ENCODE peak calls at places on chromosomes 4 and X, in six cellular contexts. U is endodermal cell, I is omental fat pad, D is gastrocnemius medialis, L is AG09319, K is progenitor cell of endocrine pancreas. Y is an unnamed sample.

GRCh38 chr4:1237981-1238675 is 10.8 kb downstream of the CTBP1 start:
- DNase-seq in U (no peak), I (no peak), D (peak), L (no peak), K (no peak), Y (no peak)

GRCh38 chr4:53629296-53629695 is 38.0 kb upstream of the LNX1 start:
- DNase-seq in U (no peak), I (no peak), D (peak), L (no peak), K (no peak), Y (no peak)

GRCh38 chrX:110135618-110136017 is 132.7 kb downstream of the TMEM164 start:
- DNase-seq in U (no peak), I (no peak), D (no peak), L (no peak), K (no peak), Y (no peak)

GRCh38 chr4:54006755-54007154 is 57.6 kb downstream of the CHIC2 start:
- DNase-seq in U (no peak), I (no peak), D (no peak), L (no peak), K (no peak), Y (no peak)

GRCh38 chr4:172648471-172648870 is 520.1 kb upstream of the GALNT7 start:
- DNase-seq in U (no peak), I (no peak), D (no peak), L (no peak), K (no peak), Y (no peak)

GRCh38 chr4:25792200-25792791 is 70.5 kb downstream of the SEL1L3 start:
- DNase-seq in U (peak), I (no peak), D (no peak), L (no peak), K (no peak), Y (no peak)

GRCh38 chr4:97507587-97508245 is 635.6 kb downstream of the STPG2 start:
- DNase-seq in U (no peak), I (no peak), D (no peak), L (no peak), K (no peak), Y (no peak)

GRCh38 chr4:138572007-138572406 is 329.9 kb upstream of the SLC7A11 start:
- DNase-seq in U (no peak), I (no peak), D (no peak), L (no peak), K (no peak), Y (no peak)

GRCh38 chr4:82706349-82707000 is 92.1 kb downstream of the SCD5 start:
- DNase-seq in U (peak), I (no peak), D (peak), L (no peak), K (no peak), Y (no peak)

GRCh38 chrX:65598559-65599147 is 64.1 kb upstream of the LAS1L start:
- DNase-seq in U (no peak), I (no peak), D (no peak), L (no peak), K (no peak), Y (no peak)

GRCh38 chrX:107467271-107467670 is 17.8 kb downstream of the FRMPD3 start:
- DNase-seq in U (peak), I (no peak), D (no peak), L (no peak), K (no peak), Y (no peak)

GRCh38 chr4:125140966-125141495 is 173.7 kb upstream of the FAT4 start:
- DNase-seq in U (no peak), I (no peak), D (no peak), L (no peak), K (no peak), Y (no peak)

GRCh38 chrX:50877310-50877709 is 33.2 kb upstream of the BMP15 start:
- DNase-seq in U (no peak), I (no peak), D (no peak), L (no peak), K (no peak), Y (no peak)

GRCh38 chr4:127335732-127336131 is 297.0 kb upstream of the INTU start:
- DNase-seq in U (no peak), I (no peak), D (no peak), L (no peak), K (no peak), Y (no peak)

GRCh38 chr4:114773341-114773740 is 174.7 kb downstream of the UGT8 start:
- DNase-seq in U (no peak), I (no peak), D (no peak), L (no peak), K (no peak), Y (no peak)

GRCh38 chrX:108199691-108200090 is 108.1 kb downstream of the ATG4A start:
- DNase-seq in U (peak), I (no peak), D (no peak), L (no peak), K (no peak), Y (no peak)

GRCh38 chr4:83851261-83852084 is 315.6 kb downstream of the GPAT3 start:
- DNase-seq in U (peak), I (no peak), D (no peak), L (no peak), K (no peak), Y (no peak)

GRCh38 chr4:74085669-74086068 is 13.3 kb downstream of the CXCL2 start:
- DNase-seq in U (no peak), I (no peak), D (no peak), L (no peak), K (no peak), Y (no peak)

GRCh38 chrX:21996872-21997271 is 35.3 kb upstream of the PHEX start:
- DNase-seq in U (no peak), I (no peak), D (peak), L (no peak), K (no peak), Y (no peak)

GRCh38 chr4:87007345-87008181 is 72.8 kb downstream of the AFF1 start:
- DNase-seq in U (peak), I (peak), D (peak), L (no peak), K (no peak), Y (no peak)

GRCh38 chrX:9940397-9940796 is 26.8 kb upstream of the CLDN34 start:
- DNase-seq in U (no peak), I (no peak), D (no peak), L (no peak), K (no peak), Y (no peak)

GRCh38 chr4:44493924-44494323 is 45.3 kb upstream of the KCTD8 start:
- DNase-seq in U (peak), I (no peak), D (no peak), L (no peak), K (no peak), Y (no peak)

GRCh38 chrX:101265869-101266428 is 25.2 kb downstream of the TAF7L start:
- DNase-seq in U (no peak), I (no peak), D (no peak), L (no peak), K (no peak), Y (no peak)

GRCh38 chr4:71415491-71415890 is 76.7 kb downstream of the SLC4A4 start:
- DNase-seq in U (no peak), I (no peak), D (no peak), L (no peak), K (no peak), Y (no peak)

GRCh38 chr4:169098054-169098896 is 88.2 kb upstream of the CBR4 start:
- DNase-seq in U (peak), I (no peak), D (no peak), L (no peak), K (no peak), Y (no peak)

GRCh38 chr4:24850669-24851068 is 55.3 kb downstream of the SOD3 start:
- DNase-seq in U (no peak), I (no peak), D (peak), L (peak), K (no peak), Y (no peak)

DNA sequence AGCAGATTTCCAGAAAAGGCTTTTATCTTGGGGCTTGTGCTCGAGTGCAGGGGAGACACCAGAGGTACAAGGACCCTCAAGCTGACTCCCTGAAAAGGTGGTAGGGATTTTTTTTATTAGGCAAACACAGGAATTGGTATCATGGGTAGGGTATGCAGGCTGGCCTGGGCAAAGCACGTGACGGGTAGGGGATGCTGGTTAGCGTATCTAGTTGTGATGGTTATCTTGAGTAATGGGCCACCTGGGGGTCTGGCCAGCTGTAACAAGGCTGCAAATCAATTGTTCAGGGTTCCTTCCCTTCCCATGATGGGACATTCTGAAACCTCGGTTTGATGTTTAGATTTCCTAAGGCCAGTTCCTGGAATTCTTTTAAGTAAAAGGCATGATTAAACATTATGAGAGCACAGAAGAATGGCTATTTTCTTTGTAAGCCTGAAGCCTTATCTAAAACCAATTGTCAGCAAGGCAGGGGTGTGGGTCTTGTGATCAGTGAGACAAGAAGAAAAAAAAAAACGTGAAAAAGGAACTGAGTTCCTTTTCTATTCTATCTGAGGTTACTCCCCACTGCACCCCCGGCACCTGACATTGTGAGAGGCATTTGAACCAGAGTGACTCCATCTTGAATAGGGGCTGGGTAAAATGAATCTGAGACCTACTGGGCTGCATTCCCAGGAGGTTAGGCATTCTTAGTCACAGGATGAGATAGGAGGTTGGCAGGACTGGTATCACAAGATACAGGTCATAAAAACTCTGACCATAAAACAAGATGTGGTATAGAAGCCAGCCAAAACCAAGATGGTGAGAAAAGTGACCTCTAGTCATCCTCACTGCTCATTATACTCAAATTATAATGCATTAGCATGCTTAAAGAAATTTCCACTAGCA is 64.2 kb upstream of the S100G start:
- DNase-seq in U (peak), I (no peak), D (peak), L (no peak), K (no peak), Y (no peak)
- TF ChIP-seq CTCF in U (no peak), I (no peak), D (no peak), L (no peak), K (no peak), Y (no peak)

GRCh38 chr4:6783111-6783981 is 819 bp downstream of the KIAA0232 start:
- DNase-seq in U (peak), I (peak), D (peak), L (peak), K (peak), Y (peak)

GRCh38 chr4:6781113-6781512 is 1.4 kb upstream of the KIAA0232 start:
- DNase-seq in U (no peak), I (no peak), D (peak), L (no peak), K (no peak), Y (no peak)

GRCh38 chr4:6781561-6781960 is 966 bp upstream of the KIAA0232 start:
- DNase-seq in U (no peak), I (no peak), D (no peak), L (no peak), K (no peak), Y (no peak)

GRCh38 chr4:6782846-6783110 is 251 bp downstream of the KIAA0232 start:
- DNase-seq in U (no peak), I (no peak), D (no peak), L (no peak), K (no peak), Y (no peak)

DNA sequence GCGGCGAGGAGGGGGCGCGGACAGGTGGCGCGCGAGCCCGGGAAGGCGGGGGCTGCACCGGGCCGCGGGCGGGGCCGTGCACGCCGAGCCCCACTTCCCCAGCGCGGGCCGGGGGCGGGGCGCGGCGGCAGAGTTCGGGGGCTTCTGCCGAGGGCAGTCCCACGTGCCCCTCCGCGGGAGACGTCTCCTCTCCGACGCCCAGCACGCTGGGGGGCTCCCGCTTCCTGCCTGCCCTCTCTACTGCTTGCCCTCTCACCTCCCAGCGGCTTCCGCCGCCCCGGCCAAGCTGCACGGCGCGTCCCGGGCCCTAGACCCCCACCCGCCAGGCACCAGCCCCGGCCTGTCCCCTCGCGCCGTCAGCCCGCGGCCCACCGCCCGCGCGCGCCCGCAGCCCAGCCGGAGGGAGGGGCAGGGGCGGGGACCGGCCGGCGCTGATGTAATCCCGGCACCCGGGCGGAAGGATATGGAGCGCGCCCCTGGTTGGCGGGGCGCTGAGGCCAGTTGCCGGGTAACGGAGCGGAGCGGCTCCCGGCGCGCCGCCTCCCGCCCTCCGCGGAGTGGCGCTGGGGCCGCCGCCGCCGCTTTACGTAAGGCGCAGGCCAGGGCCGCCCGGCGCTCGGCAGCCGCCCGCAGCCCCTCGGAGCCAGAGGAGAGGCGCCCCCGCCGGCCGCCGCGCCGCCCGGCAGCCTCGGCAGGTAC is at the start of gene KIAA0232:
- DNase-seq in U (peak), I (peak), D (peak), L (peak), K (peak), Y (peak)
- TF ChIP-seq CTCF in U (no peak), I (no peak), D (no peak), L (no peak), K (no peak), Y (no peak)

GRCh38 chr4:85222561-85222960 is 252.4 kb upstream of the ARHGAP24 start:
- DNase-seq in U (no peak), I (no peak), D (no peak), L (no peak), K (no peak), Y (no peak)

GRCh38 chr4:85233516-85233915 is 241.4 kb upstream of the ARHGAP24 start:
- DNase-seq in U (no peak), I (no peak), D (no peak), L (no peak), K (no peak), Y (no peak)

GRCh38 chr4:85228264-85228663 is 246.7 kb upstream of the ARHGAP24 start:
- DNase-seq in U (no peak), I (no peak), D (no peak), L (no peak), K (no peak), Y (no peak)
- TF ChIP-seq CTCF in U (peak), I (no peak), D (no peak), L (no peak), K (no peak), Y (no peak)

GRCh38 chrX:118228456-118228855 is 111.8 kb upstream of the KLHL13 start:
- DNase-seq in U (no peak), I (no peak), D (no peak), L (no peak), K (no peak), Y (no peak)

GRCh38 chrX:118221733-118222132 is 105.1 kb upstream of the KLHL13 start:
- DNase-seq in U (no peak), I (no peak), D (no peak), L (no peak), K (no peak), Y (no peak)

GRCh38 chrX:118228041-118228440 is 111.4 kb upstream of the KLHL13 start:
- DNase-seq in U (no peak), I (no peak), D (no peak), L (no peak), K (no peak), Y (no peak)

GRCh38 chrX:118221257-118221656 is 104.6 kb upstream of the KLHL13 start:
- DNase-seq in U (no peak), I (no peak), D (no peak), L (no peak), K (no peak), Y (no peak)

DNA sequence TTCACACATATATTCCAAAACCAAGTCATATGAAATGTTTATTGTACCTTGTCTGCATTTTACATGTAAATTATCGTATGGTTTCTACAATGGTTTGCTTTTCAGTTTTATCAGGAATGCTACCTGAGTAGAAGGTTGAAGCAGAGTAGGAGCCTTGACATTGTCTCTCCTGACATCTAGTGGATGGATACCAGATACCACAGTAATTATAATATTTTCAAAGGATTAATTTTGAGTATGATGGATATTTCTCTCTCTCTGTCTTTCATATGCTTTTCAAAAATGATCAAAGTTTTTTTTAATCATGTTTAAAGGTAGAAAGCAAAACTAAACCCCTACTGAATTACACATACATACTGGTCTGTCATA is 109.4 kb upstream of the KLHL13 start:
- DNase-seq in U (no peak), I (no peak), D (no peak), L (no peak), K (no peak), Y (no peak)
- TF ChIP-seq CTCF in U (peak), I (no peak), D (no peak), L (peak), K (peak), Y (peak)

GRCh38 chrX:70359458-70359857 is 63.7 kb upstream of the GDPD2 start:
- DNase-seq in U (no peak), I (no peak), D (no peak), L (no peak), K (no peak), Y (no peak)
- TF ChIP-seq CTCF in U (no peak), I (no peak), D (no peak), L (no peak), K (no peak), Y (no peak)

DNA sequence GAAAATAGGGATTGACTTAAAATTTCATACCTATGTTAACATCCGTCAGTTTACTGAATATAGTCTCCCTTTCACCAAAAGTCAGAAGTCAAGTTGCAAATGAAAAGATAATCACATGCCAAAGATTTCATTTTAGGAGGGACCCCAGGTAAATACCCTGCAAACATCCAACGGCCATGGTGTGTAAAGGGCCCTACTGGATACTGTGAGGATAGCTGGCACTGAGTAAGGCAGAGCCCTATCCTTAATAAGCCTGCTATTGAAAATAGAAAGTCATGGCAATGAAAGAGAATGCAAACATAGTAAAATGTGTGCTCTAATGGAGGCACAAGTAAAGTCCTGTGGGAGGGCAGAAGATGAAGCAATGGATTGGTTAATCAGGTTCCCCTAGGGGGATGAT is 20.9 kb downstream of the STK26 start:
- DNase-seq in U (no peak), I (no peak), D (no peak), L (no peak), K (no peak), Y (no peak)
- TF ChIP-seq CTCF in U (peak), I (no peak), D (no peak), L (no peak), K (no peak), Y (no peak)

GRCh38 chr4:92599044-92599443 is 295.3 kb downstream of the GRID2 start:
- DNase-seq in U (no peak), I (no peak), D (no peak), L (no peak), K (no peak), Y (no peak)

GRCh38 chr4:92606227-92606626 is 302.5 kb downstream of the GRID2 start:
- DNase-seq in U (no peak), I (no peak), D (no peak), L (no peak), K (no peak), Y (no peak)

GRCh38 chr4:92600638-92601037 is 296.9 kb downstream of the GRID2 start:
- DNase-seq in U (peak), I (no peak), D (no peak), L (no peak), K (no peak), Y (no peak)
- TF ChIP-seq CTCF in U (peak), I (no peak), D (no peak), L (no peak), K (no peak), Y (no peak)

DNA sequence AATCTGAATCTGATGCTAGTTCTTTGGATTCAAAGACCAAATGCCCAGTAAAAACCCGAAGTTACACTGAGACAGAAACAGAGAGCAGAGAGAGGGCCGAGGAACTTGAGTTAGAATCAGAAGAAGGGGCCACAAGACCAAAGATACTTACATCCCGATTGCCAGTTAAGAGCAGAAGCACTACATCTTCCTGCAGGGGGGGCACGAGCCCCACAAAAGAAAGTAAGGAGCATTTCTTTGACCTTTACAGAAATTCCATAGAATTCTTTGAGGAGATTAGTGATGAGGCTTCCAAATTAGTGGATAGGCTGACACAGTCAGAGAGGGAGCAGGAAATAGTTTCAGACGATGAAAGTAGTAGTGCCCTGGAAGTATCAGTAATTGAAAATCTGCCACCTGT is 309.3 kb downstream of the ANK2 start:
- DNase-seq in U (peak), I (no peak), D (no peak), L (no peak), K (no peak), Y (no peak)
- TF ChIP-seq CTCF in U (peak), I (no peak), D (no peak), L (no peak), K (no peak), Y (no peak)